ENCODE peak calls at places on chromosome 21, in four cellular contexts. R is AG20443, V is heart right ventricle, M is ureter. U is an unnamed sample.

GRCh38 chr21:45768741-45769049 is 125.2 kb downstream of the PCBP3 start:
- DNase-seq in R (no peak), V (no peak), M (no peak), U (no peak)

GRCh38 chr21:38869946-38870345 is 64.2 kb downstream of the ETS2 start:
- DNase-seq in M (no peak), R (no peak), V (no peak), U (no peak)

GRCh38 chr21:42609806-42610205 is 43.6 kb upstream of the PDE9A start:
- DNase-seq in M (no peak), R (no peak), V (no peak), U (no peak)

GRCh38 chr21:44742418-44743153 is 31.2 kb upstream of the TSPEAR start:
- DNase-seq in V (no peak), R (no peak), M (no peak), U (peak; percentile 16)

GRCh38 chr21:38798481-38798882 is 7.2 kb upstream of the ETS2 start:
- DNase-seq in M (peak; percentile 55), R (no peak), V (no peak), U (no peak)

GRCh38 chr21:35563885-35564451 is 496.4 kb downstream of the SETD4 start:
- DNase-seq in V (peak; percentile 49), R (peak; percentile 57), M (peak; percentile 51), U (no peak)

GRCh38 chr21:26194811-26195251 is 24.3 kb upstream of the APP start:
- DNase-seq in M (no peak), R (peak; percentile 63), V (no peak), U (no peak)

GRCh38 chr21:46181436-46181835 is 2.8 kb downstream of the SPATC1L start:
- DNase-seq in R (no peak), M (no peak), V (peak; percentile 11), U (no peak)

GRCh38 chr21:16573581-16573980 is 843.8 kb downstream of the USP25 start:
- DNase-seq in M (no peak), V (no peak), R (peak; percentile 76), U (no peak)

GRCh38 chr21:45308211-45309068 is 20.7 kb upstream of the POFUT2 start:
- DNase-seq in M (no peak), R (no peak), V (peak; percentile 32), U (no peak)

GRCh38 chr21:36909901-36910561 is 56.4 kb downstream of the HLCS start:
- DNase-seq in R (peak; percentile 80), V (no peak), M (no peak), U (no peak)

GRCh38 chr21:35189077-35189863 is 140.2 kb upstream of the RUNX1 start:
- DNase-seq in M (no peak), R (peak; percentile 79), V (no peak), U (no peak)

GRCh38 chr21:45161039-45161945 is 86.9 kb downstream of the ADARB1 start:
- DNase-seq in V (no peak), M (no peak), R (no peak), U (no peak)

GRCh38 chr21:45502600-45502999 is 39.6 kb downstream of the SLC19A1 start:
- DNase-seq in M (no peak), V (no peak), R (no peak), U (no peak)

GRCh38 chr21:38448619-38449186 is 49.6 kb downstream of the ERG start:
- DNase-seq in V (no peak), R (peak; percentile 60), M (no peak), U (no peak)

GRCh38 chr21:46668381-46668780 is 32.9 kb downstream of the PRMT2 start:
- DNase-seq in V (no peak), R (no peak), M (no peak), U (no peak)

GRCh38 chr21:45485686-45486442 is 56.4 kb downstream of the SLC19A1 start:
- DNase-seq in V (peak; percentile 11), R (no peak), M (no peak), U (no peak)

GRCh38 chr21:37561506-37561905 is 194.9 kb downstream of the DYRK1A start:
- DNase-seq in V (no peak), R (no peak), M (peak; percentile 36), U (no peak)

GRCh38 chr21:28228624-28228995 is 764.1 kb downstream of the LTN1 start:
- DNase-seq in V (no peak), R (no peak), M (no peak), U (no peak)

GRCh38 chr21:44306926-44307687 is 7.3 kb downstream of the PFKL start:
- DNase-seq in R (no peak), M (no peak), V (no peak), U (no peak)

GRCh38 chr21:38905751-38906150 is 100.0 kb downstream of the ETS2 start:
- DNase-seq in R (no peak), M (no peak), V (no peak), U (no peak)